ENCODE peak calls at places on chromosomes 3 and 15, in six cellular contexts. I is endothelial cell of umbilical vein, X is GM23338, P is HCT116, T is PC-3, U is neural progenitor cell. G is an unnamed sample.
A peak's percentile ranks its signal among the peaks of the same experiment; 100 is the strongest.

GRCh38 chr15:61499371-61499770 is 270.3 kb upstream of the RORA start:
- DNase-seq in I (no peak), X (peak; percentile 21), P (no peak), T (no peak), U (no peak), G (no peak)

GRCh38 chr15:88621789-88622604 is 857 bp downstream of the AEN start:
- DNase-seq in P (no peak), T (peak; percentile 62), X (no peak), I (peak; percentile 40), U (peak; percentile 26), G (peak; percentile 45)

GRCh38 chr3:72721696-72722381 is 126.4 kb downstream of the SHQ1 start:
- DNase-seq in U (peak; percentile 22), T (no peak), P (no peak), X (no peak), I (no peak), G (no peak)

GRCh38 chr15:98728107-98728810 is 79.9 kb downstream of the IGF1R start:
- DNase-seq in I (no peak), P (no peak), U (no peak), X (no peak), T (no peak), G (no peak)

GRCh38 chr3:50374363-50375108 is 15.2 kb upstream of the TMEM115 start:
- DNase-seq in P (no peak), U (peak; percentile 52), I (no peak), X (no peak), T (no peak), G (no peak)

GRCh38 chr3:45907769-45908705 is 21.7 kb downstream of the CCR9 start:
- DNase-seq in P (no peak), X (no peak), U (no peak), I (no peak), T (no peak), G (peak; percentile 64)

GRCh38 chr3:151210676-151211381 is 7.8 kb upstream of the GPR171 start:
- DNase-seq in P (no peak), X (peak; percentile 31), I (no peak), T (peak; percentile 21), U (peak; percentile 15), G (peak; percentile 43)

GRCh38 chr3:125003369-125003853 is 52.4 kb downstream of the HEG1 start:
- DNase-seq in X (no peak), I (no peak), T (peak; percentile 3), P (no peak), U (no peak), G (peak; percentile 77)

GRCh38 chr15:80785335-80785734 is 6.2 kb downstream of the CEMIP start:
- DNase-seq in U (no peak), I (no peak), P (no peak), X (no peak), T (no peak), G (no peak)

GRCh38 chr3:124510290-124510689 is 220.0 kb upstream of the UMPS start:
- DNase-seq in U (no peak), I (no peak), X (no peak), T (peak; percentile 73), P (no peak), G (no peak)

GRCh38 chr3:79297242-79297641 is 470.6 kb downstream of the ROBO1 start:
- DNase-seq in T (peak; percentile 78), X (peak; percentile 4), U (no peak), P (no peak), I (peak; percentile 31), G (no peak)

GRCh38 chr3:105827959-105828358 is 40.9 kb downstream of the CBLB start:
- DNase-seq in I (peak; percentile 66), X (peak; percentile 54), T (peak; percentile 84), P (peak; percentile 73), U (no peak), G (peak; percentile 55)

GRCh38 chr3:31903686-31904431 is 77.2 kb downstream of the OSBPL10 start:
- DNase-seq in X (no peak), P (no peak), U (no peak), I (no peak), T (no peak), G (no peak)

GRCh38 chr15:83809345-83809744 is 155.4 kb downstream of the ADAMTSL3 start:
- DNase-seq in P (no peak), I (no peak), X (no peak), T (no peak), U (no peak), G (no peak)

GRCh38 chr15:81294501-81294850 is 29.5 kb downstream of the STARD5 start:
- DNase-seq in P (no peak), X (peak; percentile 10), T (no peak), U (no peak), I (no peak), G (no peak)

DNA sequence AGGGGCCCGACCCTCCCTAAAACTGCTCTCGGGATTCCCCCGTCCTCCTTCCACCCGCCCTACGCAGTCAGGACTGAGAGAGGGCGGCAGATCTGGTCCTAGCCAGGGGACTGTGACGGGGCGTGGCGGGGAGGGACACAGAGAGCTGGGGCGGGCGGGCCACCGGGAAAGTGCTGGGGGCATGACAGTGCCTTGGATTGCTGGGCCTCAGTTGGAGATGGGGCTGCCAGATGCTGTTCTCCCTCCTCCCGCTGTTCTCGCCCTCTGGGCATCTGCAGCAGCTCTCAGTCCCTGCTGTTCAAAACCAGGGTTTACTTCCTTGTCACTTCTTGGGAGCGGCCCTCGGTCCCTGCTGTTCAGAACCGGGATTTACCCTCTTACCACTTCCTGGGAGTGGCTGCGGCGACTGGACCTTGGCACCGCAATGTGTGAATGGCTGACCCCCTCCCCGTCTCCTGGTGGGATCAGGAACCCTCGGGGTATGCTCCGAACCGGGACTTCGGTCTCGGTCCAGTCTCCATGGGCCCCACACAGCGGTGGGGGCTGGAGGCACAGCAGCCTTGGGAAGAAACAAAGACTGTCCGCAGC is 1.8 kb upstream of the RPP25 start:
- DNase-seq in U (peak; percentile 68), T (peak; percentile 31), X (peak; percentile 84), P (no peak), I (no peak), G (peak; percentile 77)
- TF ChIP-seq CTCF in U (peak; percentile 21), T (no peak), X (no peak), P (peak; percentile 29), I (no peak), G (no peak)

GRCh38 chr3:11719406-11720219 is 75.9 kb upstream of the VGLL4 start:
- DNase-seq in U (peak; percentile 93), X (peak; percentile 94), I (peak; percentile 66), P (peak; percentile 78), T (peak; percentile 97), G (peak; percentile 96)
- TF ChIP-seq EZH2 in U (no peak), X (no peak), I (no peak), P (no peak), T (no peak), G (no peak)

GRCh38 chr15:96335429-96335807 is 4.9 kb downstream of the NR2F2 start:
- DNase-seq in U (peak; percentile 59), X (peak; percentile 75), T (peak; percentile 23), I (peak; percentile 40), P (no peak), G (no peak)
- H3K4me2 ChIP-seq in U (peak overlapping the region; percentile 98), X (no peak overlapping the region), T (peak overlapping the region; percentile 89), I (peak overlapping the region; percentile 97), P (peak overlapping the region; percentile 87), G (peak overlapping the region; percentile 96)

DNA sequence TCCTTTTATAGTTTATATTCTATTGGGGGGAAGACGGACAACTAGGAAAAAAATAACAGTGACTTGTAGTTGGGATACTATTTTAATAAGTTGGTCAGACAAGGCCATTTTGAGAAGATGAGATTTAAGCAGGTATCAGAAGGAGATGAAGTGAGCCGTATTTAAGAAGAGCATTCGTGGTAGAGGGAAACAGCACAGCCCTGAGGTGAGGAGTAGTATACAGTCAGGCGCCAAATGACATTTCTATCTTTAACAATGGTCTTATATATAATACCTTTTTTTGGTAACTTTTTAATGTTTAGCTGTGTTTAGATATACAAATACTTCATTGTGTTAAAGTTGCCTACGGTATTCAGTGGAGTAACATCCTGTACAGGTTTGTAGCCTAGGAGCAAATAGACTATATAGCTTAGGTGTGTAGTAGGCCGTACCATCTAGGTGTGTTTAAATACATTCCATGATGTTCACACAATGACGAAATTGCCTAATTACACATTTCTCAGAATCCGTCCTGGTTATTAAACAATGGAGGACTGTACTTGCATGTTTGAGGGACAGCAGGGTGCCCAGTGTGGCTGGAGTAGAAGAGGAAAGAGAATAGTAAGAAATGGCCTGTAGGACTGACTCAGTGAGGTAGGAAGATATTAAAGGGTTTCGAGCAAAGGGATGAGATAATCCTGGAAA is 1.6 kb downstream of the NKTR start:
- DNase-seq in X (peak; percentile 60), I (peak; percentile 47), P (no peak), T (peak; percentile 35), U (peak; percentile 16), G (peak; percentile 46)
- TF ChIP-seq CTCF in X (no peak), I (no peak), P (no peak), T (peak; percentile 44), U (no peak), G (peak; percentile 20)

DNA sequence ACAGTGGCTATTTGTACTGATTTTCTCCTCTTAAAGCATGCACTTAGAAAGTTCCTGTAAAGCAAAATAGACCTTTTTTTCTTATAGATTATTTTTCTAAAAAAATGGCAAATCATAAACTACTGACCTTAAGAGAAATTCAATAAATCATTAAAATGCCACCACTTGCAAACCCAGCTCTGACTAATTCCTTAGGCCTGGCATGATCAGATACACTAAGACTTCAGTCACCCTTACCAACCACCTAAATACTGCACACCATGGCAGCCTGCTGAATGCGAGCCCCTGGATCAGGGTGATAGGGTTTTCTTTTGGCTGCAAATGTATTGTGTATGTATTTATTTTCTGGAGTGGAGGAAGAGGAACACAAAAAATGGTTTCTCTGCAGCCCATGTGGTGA is 370.6 kb upstream of the TBL1XR1 start:
- DNase-seq in U (no peak), I (no peak), P (no peak), X (no peak), T (peak; percentile 40), G (no peak)
- TF ChIP-seq EZH2 in U (no peak), I (no peak), P (no peak), X (no peak), T (no peak), G (no peak)

GRCh38 chr3:70067860-70068479 is 68.4 kb downstream of the SAMMSON start:
- DNase-seq in I (no peak), T (no peak), X (no peak), P (no peak), U (no peak), G (no peak)

GRCh38 chr3:70071138-70071537 is 71.6 kb downstream of the SAMMSON start:
- DNase-seq in U (no peak), T (no peak), X (no peak), P (no peak), I (no peak), G (no peak)

GRCh38 chr3:70072754-70073153 is 73.2 kb downstream of the SAMMSON start:
- DNase-seq in T (no peak), I (no peak), P (no peak), U (no peak), X (peak; percentile 10), G (no peak)

GRCh38 chr3:70069557-70069956 is 70.0 kb downstream of the SAMMSON start:
- DNase-seq in P (no peak), X (no peak), I (no peak), U (peak; percentile 5), T (no peak), G (no peak)

GRCh38 chr3:70072180-70072579 is 72.6 kb downstream of the SAMMSON start:
- DNase-seq in T (no peak), P (no peak), X (no peak), I (peak; percentile 12), U (no peak), G (peak; percentile 27)
- H3K4me2 ChIP-seq in T (no peak overlapping the region), P (no peak overlapping the region), X (peak overlapping the region; percentile 50), I (peak overlapping the region; percentile 67), U (peak overlapping the region; percentile 73), G (peak overlapping the region; percentile 78)